ENCODE peak calls at places on chromosome 20, in four cellular contexts. D, U, Z and M are unnamed samples.

GRCh38 chr20:10448270-10449156 is 13.4 kb downstream of the SLX4IP start:
- DNase-seq in D (no peak), U (no peak), Z (no peak), M (no peak)

GRCh38 chr20:47618479-47618878 is 116.8 kb downstream of the NCOA3 start:
- DNase-seq in D (no peak), U (no peak), Z (no peak), M (no peak)

GRCh38 chr20:5557123-5557522 is 193.1 kb upstream of the SHLD1 start:
- DNase-seq in D (peak; percentile 54), U (peak; percentile 46), Z (peak; percentile 27), M (peak; percentile 47)

GRCh38 chr20:13202553-13202952 is 18.5 kb upstream of the ISM1 start:
- DNase-seq in D (no peak), U (no peak), Z (no peak), M (no peak)

GRCh38 chr20:1567392-1568165 is 10.1 kb upstream of the SIRPD start:
- DNase-seq in D (no peak), U (no peak), Z (no peak), M (no peak)

GRCh38 chr20:51326241-51326819 is 216.2 kb downstream of the NFATC2 start:
- DNase-seq in D (peak; percentile 63), U (peak; percentile 33), Z (no peak), M (peak; percentile 56)

GRCh38 chr20:47620808-47621805 is 119.4 kb downstream of the NCOA3 start:
- DNase-seq in D (no peak), U (no peak), Z (no peak), M (no peak)

GRCh38 chr20:40639956-40640355 is 49.1 kb downstream of the MAFB start:
- DNase-seq in D (no peak), U (no peak), Z (no peak), M (no peak)

GRCh38 chr20:58243653-58244410 is 15.4 kb upstream of the ANKRD60 start:
- DNase-seq in D (no peak), U (no peak), Z (no peak), M (no peak)

GRCh38 chr20:20546402-20546801 is 166.0 kb downstream of the RALGAPA2 start:
- DNase-seq in D (no peak), U (no peak), Z (no peak), M (no peak)

GRCh38 chr20:50928469-50928868 is 2.8 kb downstream of the ADNP start:
- DNase-seq in D (no peak), U (no peak), Z (no peak), M (no peak)

GRCh38 chr20:50877232-50877631 is 54.0 kb downstream of the ADNP start:
- DNase-seq in D (no peak), U (no peak), Z (no peak), M (no peak)

GRCh38 chr20:58551631-58552030 is 36.4 kb upstream of the APCDD1L start:
- DNase-seq in D (no peak), U (no peak), Z (no peak), M (no peak)

GRCh38 chr20:15220009-15220656 is 882.7 kb upstream of the FLRT3 start:
- DNase-seq in D (no peak), U (no peak), Z (no peak), M (no peak)

GRCh38 chr20:63494420-63495166 is 4.3 kb downstream of the EEF1A2 start:
- DNase-seq in D (no peak), U (no peak), Z (no peak), M (no peak)

GRCh38 chr20:31716818-31717477 is 5.7 kb downstream of the BCL2L1 start:
- DNase-seq in D (no peak), U (no peak), Z (no peak), M (no peak)

GRCh38 chr20:37989601-37990001 is 43.7 kb downstream of the TTI1 start:
- DNase-seq in D (peak; percentile 86), U (peak; percentile 63), Z (no peak), M (peak; percentile 90)

GRCh38 chr20:11569163-11569562 is 348.5 kb upstream of the BTBD3 start:
- DNase-seq in D (no peak), U (no peak), Z (no peak), M (no peak)

GRCh38 chr20:14860410-14860814 is 523.0 kb upstream of the FLRT3 start:
- DNase-seq in D (no peak), U (peak; percentile 48), Z (no peak), M (peak; percentile 15)

GRCh38 chr20:20360464-20360863 is 7.4 kb upstream of the INSM1 start:
- DNase-seq in D (peak; percentile 45), U (peak; percentile 62), Z (no peak), M (peak; percentile 40)

GRCh38 chr20:17897566-17898307 is 70.9 kb downstream of the SNX5 start:
- DNase-seq in D (no peak), U (no peak), Z (no peak), M (no peak)

GRCh38 chr20:51529027-51529749 is 13.3 kb downstream of the NFATC2 start:
- DNase-seq in D (no peak), U (no peak), Z (no peak), M (no peak)

GRCh38 chr20:22160254-22160653 is 424.1 kb downstream of the FOXA2 start:
- DNase-seq in D (no peak), U (no peak), Z (no peak), M (no peak)

GRCh38 chr20:13494019-13494418 is 144.7 kb downstream of the TASP1 start:
- DNase-seq in D (no peak), U (no peak), Z (no peak), M (no peak)

DNA sequence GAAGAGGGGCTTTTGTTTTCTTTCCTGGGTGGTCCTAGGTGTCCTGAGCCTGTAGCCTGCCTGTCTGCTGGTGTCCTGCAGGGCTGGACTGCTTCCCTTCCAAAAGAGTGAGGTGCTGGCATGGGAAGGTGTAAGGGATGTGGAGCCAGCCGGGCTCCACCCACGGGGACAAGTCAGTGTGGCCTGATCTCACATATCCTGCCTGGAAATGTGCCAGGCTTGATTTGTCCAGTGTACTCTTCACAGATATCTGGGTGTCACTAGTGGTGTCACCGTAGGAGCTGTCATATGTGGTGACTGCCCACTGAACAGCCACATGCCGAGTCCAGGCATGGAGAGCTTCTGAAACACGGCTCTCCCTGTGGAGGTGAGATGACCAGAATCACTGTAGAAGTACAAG is 55.6 kb downstream of the CDH4 start:
- DNase-seq in D (no peak), U (no peak), Z (no peak), M (no peak)
- TF ChIP-seq CTCF in D (no peak), U (no peak), Z (no peak), M (no peak)

GRCh38 chr20:23622839-23623343 is 14.9 kb downstream of the CST3 start:
- DNase-seq in D (peak; percentile 56), U (no peak), Z (peak; percentile 87), M (peak; percentile 41)
- H3K4me3 ChIP-seq in D (no peak overlapping the region), U (peak overlapping the region; percentile 18), Z (peak overlapping the region; percentile 39), M (no peak overlapping the region)

DNA sequence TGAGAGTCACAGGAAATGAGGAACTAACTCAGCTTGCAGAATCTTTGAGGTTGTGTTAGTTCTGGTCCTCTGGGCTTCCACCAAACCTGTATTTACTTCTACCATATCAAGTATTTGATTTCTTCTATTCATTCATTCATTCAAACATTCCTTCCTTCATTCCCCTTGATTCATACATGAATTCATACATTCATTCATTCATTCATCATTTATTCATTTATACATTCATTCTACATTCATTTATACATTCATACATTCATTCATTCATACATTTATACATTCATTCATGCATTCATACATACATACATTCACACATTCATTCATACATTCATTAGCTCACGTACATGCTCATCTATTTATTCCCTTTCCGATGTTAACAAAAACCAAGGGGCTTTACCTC is 120.3 kb downstream of the BMP7 start:
- DNase-seq in D (no peak), U (no peak), Z (no peak), M (no peak)
- H3K27me3 ChIP-seq in D (peaks cover 4% of the 10 kb centered on the region), U (no peaks in the 10 kb centered on the region), Z (peaks cover 9% of the 10 kb centered on the region), M (no peaks in the 10 kb centered on the region)

GRCh38 chr20:36481380-36482043 is 59.8 kb upstream of the MYL9 start:
- DNase-seq in D (no peak), U (no peak), Z (no peak), M (no peak)
- TF ChIP-seq CTCF in D (no peak), U (no peak), Z (no peak), M (no peak)

GRCh38 chr20:23311932-23312331 is 38.7 kb upstream of the NXT1 start:
- DNase-seq in D (no peak), U (no peak), Z (no peak), M (no peak)
- H3K4me3 ChIP-seq in D (no peak overlapping the region), U (no peak overlapping the region), Z (no peak overlapping the region), M (no peak overlapping the region)